ENCODE peak calls at places on chromosomes 11 and 22, in four cellular contexts. V is GM13977, U is PC-3, C is HFFc6. Z is an unnamed sample.

GRCh38 chr22:50628543-50629134 is 687 bp upstream of the ARSA start:
- DNase-seq in V (no peak), U (no peak), C (no peak), Z (no peak)

GRCh38 chr22:31244044-31244942 is 32.2 kb downstream of the LIMK2 start:
- DNase-seq in V (no peak), U (peak), C (peak), Z (no peak)

GRCh38 chr11:90178751-90179150 is 44.1 kb downstream of the CHORDC1 start:
- DNase-seq in V (no peak), U (peak), C (no peak), Z (no peak)

GRCh38 chr22:36580846-36581245 is 51.9 kb upstream of the EIF3D start:
- DNase-seq in V (no peak), U (no peak), C (no peak), Z (no peak)

GRCh38 chr11:75264356-75264755 is 23.8 kb downstream of the TPBGL start:
- DNase-seq in V (no peak), U (no peak), C (no peak), Z (no peak)

GRCh38 chr22:45690008-45690407 is 18.4 kb downstream of the ATXN10 start:
- DNase-seq in V (no peak), U (no peak), C (no peak), Z (no peak)

GRCh38 chr11:2767751-2768150 is 68.0 kb upstream of the KCNQ1OT1 start:
- DNase-seq in V (no peak), U (no peak), C (no peak), Z (no peak)

GRCh38 chr11:33989461-33989860 is 62.1 kb upstream of the CAPRIN1 start:
- DNase-seq in V (no peak), U (no peak), C (no peak), Z (no peak)

GRCh38 chr11:3191586-3192324 is 26.6 kb upstream of the OSBPL5 start:
- DNase-seq in V (no peak), U (no peak), C (no peak), Z (no peak)

GRCh38 chr11:10758959-10759358 is 7.9 kb downstream of the CTR9 start:
- DNase-seq in V (no peak), U (peak), C (no peak), Z (no peak)

GRCh38 chr22:23862103-23862502 is 4.4 kb downstream of the SLC2A11 start:
- DNase-seq in V (no peak), U (peak), C (peak), Z (peak)

GRCh38 chr11:69664901-69665300 is 10.3 kb downstream of the LTO1 start:
- DNase-seq in V (no peak), U (no peak), C (no peak), Z (no peak)

DNA sequence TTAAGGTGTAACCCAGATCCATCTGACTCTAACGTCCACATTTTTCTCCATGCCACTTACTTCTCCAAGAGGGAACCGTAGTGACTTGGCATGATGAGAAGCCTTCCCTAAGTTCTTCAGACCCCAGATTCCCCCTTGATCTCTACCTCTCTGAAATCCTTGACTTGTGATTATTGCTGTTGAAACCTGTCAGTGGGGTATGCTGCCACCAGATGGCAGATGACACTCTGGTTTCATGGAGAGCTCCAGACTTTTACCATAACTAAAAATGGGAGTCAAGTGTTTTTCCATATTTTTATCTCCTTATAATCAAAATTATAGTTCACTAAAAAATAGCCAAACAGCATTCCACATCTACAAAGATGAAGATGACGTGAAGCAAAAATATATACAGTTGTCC is 504.2 kb downstream of the SOX6 start:
- DNase-seq in V (no peak), U (peak), C (no peak), Z (no peak)
- TF ChIP-seq CTCF in V (peak), U (peak), C (peak), Z (peak)

GRCh38 chr11:83087035-83087434 is 15.3 kb upstream of the RAB30 start:
- DNase-seq in V (no peak), U (peak), C (no peak), Z (no peak)
- TF ChIP-seq CTCF in V (peak), U (peak), C (peak), Z (peak)

DNA sequence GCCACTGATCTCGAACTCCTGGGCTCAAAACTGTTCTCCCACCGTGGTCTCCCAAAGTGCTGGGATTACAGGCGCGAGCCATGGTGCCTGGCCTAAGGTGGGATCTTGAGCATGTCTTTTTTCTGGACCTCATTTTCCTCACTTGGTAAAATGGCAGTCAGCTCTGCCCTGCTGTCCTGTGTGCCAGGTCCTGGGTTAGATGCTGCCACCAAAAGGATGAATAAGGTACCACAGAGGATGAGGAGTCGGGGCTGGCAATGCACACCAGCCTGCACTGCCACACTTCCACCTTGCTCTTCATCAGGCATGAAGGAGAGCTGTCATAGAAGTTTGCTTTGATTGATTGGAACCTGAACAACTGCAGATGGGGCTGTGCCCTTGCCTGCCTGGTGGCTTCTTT is 32.3 kb downstream of the ACO2 start:
- DNase-seq in V (peak), U (no peak), C (no peak), Z (peak)
- TF ChIP-seq CTCF in V (peak), U (peak), C (peak), Z (no peak)

GRCh38 chr11:8317164-8317563 is 53.5 kb upstream of the LMO1 start:
- DNase-seq in V (no peak), U (no peak), C (no peak), Z (no peak)

GRCh38 chr11:8323161-8323935 is 59.7 kb upstream of the LMO1 start:
- DNase-seq in V (no peak), U (no peak), C (no peak), Z (no peak)

GRCh38 chr11:8321876-8322275 is 58.2 kb upstream of the LMO1 start:
- DNase-seq in V (no peak), U (no peak), C (no peak), Z (no peak)

GRCh38 chr11:8315463-8315862 is 51.8 kb upstream of the LMO1 start:
- DNase-seq in V (no peak), U (no peak), C (no peak), Z (no peak)

DNA sequence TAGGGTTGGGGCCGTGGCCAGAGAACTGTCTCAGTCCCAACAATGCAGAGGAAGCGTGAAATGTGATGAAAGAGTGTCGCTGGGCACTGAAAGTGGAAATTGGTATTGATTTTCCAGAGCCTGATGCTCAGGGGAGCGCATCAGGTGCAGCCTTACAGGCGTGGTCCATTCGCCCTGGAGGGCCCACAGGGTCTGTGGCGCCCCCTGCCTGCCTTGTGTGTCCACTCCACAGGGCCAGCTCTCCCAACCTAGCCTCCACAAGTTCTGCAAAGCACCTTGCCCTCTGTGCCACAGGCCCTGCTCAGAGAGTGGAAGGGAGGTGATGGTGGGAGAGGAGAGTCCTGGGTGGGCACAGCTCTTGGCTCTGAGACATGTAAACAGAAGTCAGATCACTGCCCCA is 54.9 kb upstream of the LMO1 start:
- DNase-seq in V (no peak), U (no peak), C (no peak), Z (no peak)
- TF ChIP-seq CTCF in V (peak), U (peak), C (peak), Z (peak)

GRCh38 chr11:128906185-128907065 is 15.3 kb downstream of the KCNJ5 start:
- DNase-seq in V (no peak), U (no peak), C (no peak), Z (no peak)
- TF ChIP-seq CTCF in V (no peak), U (peak), C (peak), Z (no peak)

GRCh38 chr11:95506777-95507176 is 275.8 kb upstream of the SESN3 start:
- DNase-seq in V (no peak), U (no peak), C (no peak), Z (no peak)

GRCh38 chr11:95512177-95512576 is 277.4 kb downstream of the FAM76B start:
- DNase-seq in V (no peak), U (no peak), C (no peak), Z (no peak)

GRCh38 chr11:95505927-95506426 is 275.0 kb upstream of the SESN3 start:
- DNase-seq in V (no peak), U (no peak), C (no peak), Z (no peak)

GRCh38 chr11:95508219-95508880 is 277.3 kb upstream of the SESN3 start:
- DNase-seq in V (no peak), U (no peak), C (no peak), Z (no peak)

GRCh38 chr11:95507794-95508193 is 276.8 kb upstream of the SESN3 start:
- DNase-seq in V (no peak), U (no peak), C (no peak), Z (no peak)
- TF ChIP-seq CTCF in V (no peak), U (no peak), C (no peak), Z (no peak)

GRCh38 chr11:64516226-64516625 is 74.8 kb upstream of the SLC22A12 start:
- DNase-seq in V (no peak), U (no peak), C (no peak), Z (no peak)
- TF ChIP-seq CTCF in V (peak), U (peak), C (peak), Z (peak)

DNA sequence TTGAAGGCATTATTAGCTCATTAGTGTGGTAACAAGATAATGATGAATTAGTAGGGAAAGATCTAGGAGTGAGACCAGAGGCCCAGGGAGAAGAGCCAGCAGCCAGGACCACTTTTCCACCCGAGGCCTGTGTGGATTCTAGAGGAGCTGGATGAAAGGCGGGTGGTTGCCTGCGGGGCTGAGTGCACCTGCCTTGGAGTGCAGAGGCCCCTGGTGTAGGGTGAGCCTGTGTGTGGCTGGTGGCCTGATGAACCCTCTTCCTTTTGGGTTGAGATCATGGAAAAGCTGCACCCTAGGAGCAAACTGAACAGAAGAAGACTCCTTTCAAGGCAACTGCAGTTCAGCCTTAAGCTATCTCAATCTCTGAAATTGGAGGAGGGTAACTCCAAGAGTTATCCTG is 5.9 kb upstream of the TP53AIP1 start:
- DNase-seq in V (no peak), U (peak), C (no peak), Z (no peak)
- TF ChIP-seq CTCF in V (peak), U (peak), C (no peak), Z (peak)

Z was measured in GM10248.